ENCODE peak calls at places on chromosome 21, in four cellular contexts. D, M, F and V are unnamed samples.

GRCh38 chr21:17462276-17462981 is 50.4 kb upstream of the CXADR start:
- DNase-seq in D (peak), M (no peak), F (no peak), V (no peak)

GRCh38 chr21:26909972-26910371 is 56.9 kb downstream of the ADAMTS5 start:
- DNase-seq in D (no peak), M (no peak), F (no peak), V (no peak)

GRCh38 chr21:34952701-34953100 is 96.4 kb downstream of the RUNX1 start:
- DNase-seq in D (no peak), M (no peak), F (no peak), V (no peak)

GRCh38 chr21:40335689-40336088 is 468.5 kb downstream of the PCP4 start:
- DNase-seq in D (no peak), M (no peak), F (no peak), V (no peak)

GRCh38 chr21:34807881-34808568 is 139.2 kb downstream of the CLIC6 start:
- DNase-seq in D (no peak), M (peak), F (no peak), V (peak)

GRCh38 chr21:35172231-35172630 is 123.1 kb upstream of the RUNX1 start:
- DNase-seq in D (no peak), M (no peak), F (no peak), V (no peak)

GRCh38 chr21:29940993-29941392 is 1.2 kb upstream of the GRIK1 start:
- DNase-seq in D (no peak), M (no peak), F (no peak), V (no peak)

GRCh38 chr21:44054710-44055109 is 42.6 kb downstream of the TRAPPC10 start:
- DNase-seq in D (no peak), M (no peak), F (no peak), V (no peak)

GRCh38 chr21:44352253-44352860 is 1.1 kb upstream of the TRPM2 start:
- DNase-seq in D (no peak), M (no peak), F (no peak), V (no peak)

GRCh38 chr21:27513016-27513415 is 546.1 kb upstream of the ADAMTS5 start:
- DNase-seq in D (no peak), M (no peak), F (no peak), V (no peak)

GRCh38 chr21:45320261-45320990 is 32.7 kb upstream of the POFUT2 start:
- DNase-seq in D (no peak), M (peak), F (no peak), V (peak)

GRCh38 chr21:15278279-15278678 is 213.5 kb upstream of the NRIP1 start:
- DNase-seq in D (no peak), M (no peak), F (no peak), V (no peak)

GRCh38 chr21:44718571-44718970 is 7.2 kb upstream of the TSPEAR start:
- DNase-seq in D (no peak), M (no peak), F (no peak), V (no peak)

GRCh38 chr21:14591882-14592281 is 45.8 kb upstream of the SAMSN1 start:
- DNase-seq in D (no peak), M (no peak), F (no peak), V (no peak)

GRCh38 chr21:45093064-45093532 is 18.7 kb downstream of the ADARB1 start:
- DNase-seq in D (no peak), M (no peak), F (no peak), V (peak)

GRCh38 chr21:17466166-17466565 is 46.7 kb upstream of the CXADR start:
- DNase-seq in D (no peak), M (no peak), F (no peak), V (no peak)

GRCh38 chr21:22597660-22598255 is 1599.5 kb downstream of the NCAM2 start:
- DNase-seq in D (no peak), M (no peak), F (no peak), V (no peak)

GRCh38 chr21:34553199-34553952 is 41.4 kb upstream of the KCNE1 start:
- DNase-seq in D (no peak), M (no peak), F (no peak), V (no peak)

GRCh38 chr21:18424250-18424649 is 20.7 kb upstream of the TMPRSS15 start:
- DNase-seq in D (no peak), M (no peak), F (no peak), V (no peak)

GRCh38 chr21:31731112-31731801 is 661 bp downstream of the SCAF4 start:
- DNase-seq in D (peak), M (peak), F (peak), V (peak)
- TF ChIP-seq POLR2AphosphoS5 in D (no peak), M (no peak), F (no peak), V (no peak)

GRCh38 chr21:36788116-36788515 is 89.2 kb downstream of the SIM2 start:
- DNase-seq in D (peak), M (no peak), F (no peak), V (no peak)
- TF ChIP-seq POLR2AphosphoS5 in D (peak), M (no peak), F (no peak), V (peak)

GRCh38 chr21:38494688-38495087 is 3.6 kb downstream of the ERG start:
- DNase-seq in D (no peak), M (no peak), F (no peak), V (peak)
- TF ChIP-seq POLR2AphosphoS5 in D (no peak), M (no peak), F (no peak), V (peak)

GRCh38 chr21:42385619-42386018 is 10.2 kb downstream of the TMPRSS3 start:
- DNase-seq in D (no peak), M (no peak), F (no peak), V (peak)
- TF ChIP-seq POLR2AphosphoS5 in D (no peak), M (no peak), F (no peak), V (no peak)

GRCh38 chr21:32330784-32331311 is 32.2 kb downstream of the MRAP start:
- DNase-seq in D (no peak), M (peak), F (no peak), V (no peak)

GRCh38 chr21:32331444-32332305 is 33.0 kb downstream of the MRAP start:
- DNase-seq in D (no peak), M (peak), F (no peak), V (no peak)

GRCh38 chr21:32328595-32328994 is 29.9 kb downstream of the MRAP start:
- DNase-seq in D (no peak), M (no peak), F (no peak), V (no peak)

GRCh38 chr21:32329776-32330175 is 31.1 kb downstream of the MRAP start:
- DNase-seq in D (no peak), M (peak), F (no peak), V (no peak)

DNA sequence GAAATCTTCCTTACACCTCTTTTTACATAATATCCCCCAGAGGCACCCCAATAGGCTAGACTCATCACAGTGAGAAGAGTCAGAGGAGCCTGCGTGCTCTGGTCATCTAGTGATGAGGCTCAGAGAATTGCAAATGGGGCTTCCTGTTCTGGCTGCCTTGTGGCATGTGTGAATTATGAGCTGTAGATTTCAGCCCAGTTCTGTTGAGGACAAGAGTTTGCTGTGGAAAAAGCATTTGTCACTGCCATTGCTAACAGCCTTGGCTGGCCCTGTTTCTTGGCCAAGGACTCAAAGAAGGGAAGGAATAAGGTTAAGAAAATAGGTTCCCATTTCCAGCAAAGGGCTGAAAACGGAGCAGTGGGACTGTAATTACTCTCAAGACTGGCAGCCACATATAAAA is 30.7 kb downstream of the MRAP start:
- DNase-seq in D (no peak), M (peak), F (no peak), V (no peak)
- TF ChIP-seq POLR2AphosphoS5 in D (no peak), M (peak), F (no peak), V (no peak)

DNA sequence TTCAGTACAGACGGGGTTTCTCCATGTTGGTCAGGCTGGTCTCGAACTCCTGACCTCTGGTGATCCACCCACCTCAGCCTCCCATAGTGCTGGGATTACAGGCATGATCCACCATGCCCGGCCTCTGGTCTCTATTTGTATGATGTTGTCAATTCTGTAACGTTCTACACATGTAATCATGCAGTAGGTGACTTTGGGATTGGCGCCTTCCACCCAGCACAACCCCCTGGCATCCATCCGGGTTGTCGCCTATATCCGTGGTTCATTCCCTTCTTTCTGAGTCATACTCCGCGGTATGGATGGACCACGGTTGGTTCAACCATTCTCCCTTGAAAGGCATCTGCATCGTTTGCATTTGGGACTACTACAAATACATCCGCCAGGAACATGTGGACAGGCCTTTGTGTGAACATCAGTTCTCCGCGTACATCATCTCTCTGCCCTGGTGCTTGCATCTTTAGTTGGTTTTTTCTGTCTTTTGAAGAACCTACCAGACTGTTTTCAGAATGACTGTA is 72.1 kb downstream of the PDE9A start:
- DNase-seq in D (no peak), M (no peak), F (no peak), V (no peak)
- TF ChIP-seq POLR2AphosphoS5 in D (no peak), M (no peak), F (no peak), V (no peak)

GRCh38 chr21:46551636-46552241 is 53.1 kb downstream of the S100B start:
- DNase-seq in D (no peak), M (peak), F (peak), V (peak)
- TF ChIP-seq POLR2AphosphoS5 in D (no peak), M (no peak), F (no peak), V (peak)

GRCh38 chr21:36804867-36805611 is 106.1 kb downstream of the SIM2 start:
- DNase-seq in D (no peak), M (no peak), F (no peak), V (no peak)
- TF ChIP-seq POLR2AphosphoS5 in D (no peak), M (no peak), F (no peak), V (no peak)

DNA sequence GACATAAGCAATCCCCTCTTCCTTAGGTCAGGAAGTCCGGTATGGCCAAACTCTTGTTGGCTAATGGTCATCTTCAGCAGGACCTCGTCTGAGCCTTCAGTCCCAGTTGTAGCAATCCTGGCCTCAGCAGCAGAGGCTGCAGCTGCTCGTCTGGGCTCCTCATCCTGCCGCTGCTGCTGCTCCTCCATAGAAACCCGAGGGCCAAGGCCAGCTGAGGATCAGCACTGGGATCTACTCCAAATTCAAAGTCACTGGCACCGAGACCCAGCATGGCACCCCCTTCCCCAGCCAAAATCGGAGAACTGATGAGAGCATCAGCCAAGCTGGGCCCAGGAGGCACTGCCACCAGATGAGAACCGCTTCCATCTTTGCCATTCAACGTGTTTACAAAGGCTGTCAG is 6.3 kb upstream of the CLDN14 start:
- DNase-seq in D (no peak), M (no peak), F (no peak), V (peak)
- TF ChIP-seq POLR2AphosphoS5 in D (no peak), M (no peak), F (no peak), V (no peak)

DNA sequence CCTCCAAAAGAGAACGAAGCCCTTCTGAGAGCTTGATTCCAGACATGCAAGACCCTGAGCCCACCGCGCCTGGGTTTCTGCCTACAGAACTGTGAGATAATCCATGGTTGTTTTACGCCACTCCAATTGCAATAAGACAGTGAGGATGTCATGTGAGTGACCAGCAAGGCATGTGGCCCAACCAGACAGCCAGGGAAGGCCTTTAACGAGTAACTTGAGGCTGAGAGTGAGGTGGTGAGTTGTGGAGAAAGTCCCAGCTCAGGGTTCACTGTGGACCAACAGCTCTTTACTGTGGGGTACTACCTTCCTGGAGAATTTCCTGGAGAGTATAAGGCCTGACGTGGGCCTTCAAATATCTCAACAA is 153.9 kb downstream of the ETS2 start:
- DNase-seq in D (no peak), M (no peak), F (no peak), V (no peak)
- TF ChIP-seq POLR2AphosphoS5 in D (no peak), M (no peak), F (no peak), V (no peak)